ENCODE peak calls at places on chromosomes 1 and 21, in four cellular contexts. H is PC-3, O is GM23248, T is K562. Z is an unnamed sample.

GRCh38 chr21:25827513-25827912 is 92.7 kb downstream of the GABPA start:
- DNase-seq in H (no peak), O (no peak), T (no peak), Z (no peak)

GRCh38 chr1:54610601-54611580 is 12.4 kb downstream of the FAM151A start:
- DNase-seq in H (no peak), O (no peak), T (no peak), Z (no peak)

GRCh38 chr1:205581321-205581980 is 50.4 kb downstream of the ELK4 start:
- DNase-seq in H (no peak), O (no peak), T (no peak), Z (no peak)

GRCh38 chr21:42644223-42645208 is 8.9 kb upstream of the PDE9A start:
- DNase-seq in H (no peak), O (peak; percentile 52), T (no peak), Z (no peak)

GRCh38 chr1:246497331-246497915 is 9.7 kb downstream of the SMYD3 start:
- DNase-seq in H (peak; percentile 92), O (peak; percentile 79), T (peak; percentile 84), Z (peak; percentile 85)

GRCh38 chr1:110062612-110063011 is 7.9 kb downstream of the ALX3 start:
- DNase-seq in H (no peak), O (no peak), T (no peak), Z (no peak)

GRCh38 chr21:29181799-29182470 is 51.5 kb downstream of the MAP3K7CL start:
- DNase-seq in H (peak; percentile 75), O (peak; percentile 91), T (peak; percentile 41), Z (peak; percentile 30)

GRCh38 chr1:78231894-78232293 is 186.1 kb downstream of the GIPC2 start:
- DNase-seq in H (no peak), O (no peak), T (no peak), Z (no peak)

GRCh38 chr1:221157026-221157761 is 278.0 kb downstream of the HLX start:
- DNase-seq in H (no peak), O (no peak), T (no peak), Z (no peak)

GRCh38 chr1:201096977-201097856 is 15.0 kb downstream of the CACNA1S start:
- DNase-seq in H (no peak), O (no peak), T (no peak), Z (no peak)

GRCh38 chr1:71522721-71523120 is 441.9 kb upstream of the ZRANB2 start:
- DNase-seq in H (peak; percentile 4), O (peak; percentile 2), T (no peak), Z (no peak)

GRCh38 chr1:208256091-208256490 is 11.9 kb upstream of the PLXNA2 start:
- DNase-seq in H (no peak), O (no peak), T (no peak), Z (no peak)

GRCh38 chr1:204102029-204102611 is 29.2 kb downstream of the SOX13 start:
- DNase-seq in H (no peak), O (no peak), T (peak; percentile 15), Z (no peak)

GRCh38 chr1:32404956-32405355 is 10.7 kb upstream of the BSDC1 start:
- DNase-seq in H (no peak), O (peak; percentile 5), T (no peak), Z (no peak)

GRCh38 chr1:41492341-41492848 is 7.9 kb upstream of the EDN2 start:
- DNase-seq in H (peak; percentile 53), O (peak; percentile 34), T (peak; percentile 77), Z (peak; percentile 48)

GRCh38 chr1:183063349-183063748 is 40.1 kb downstream of the LAMC1 start:
- DNase-seq in H (no peak), O (no peak), T (no peak), Z (peak; percentile 55)

GRCh38 chr21:41488080-41488479 is 19.9 kb downstream of the TMPRSS2 start:
- DNase-seq in H (peak; percentile 35), O (no peak), T (no peak), Z (no peak)

GRCh38 chr1:195851016-195851591 is 757.1 kb downstream of the KCNT2 start:
- DNase-seq in H (peak; percentile 32), O (no peak), T (no peak), Z (no peak)

GRCh38 chr1:109112056-109112651 is 1.8 kb upstream of the ELAPOR1 start:
- DNase-seq in H (peak; percentile 41), O (peak; percentile 73), T (peak; percentile 76), Z (peak; percentile 17)

GRCh38 chr1:173454966-173455524 is 22.1 kb upstream of the PRDX6 start:
- DNase-seq in H (no peak), O (no peak), T (no peak), Z (no peak)

GRCh38 chr1:50163674-50164073 is 55.0 kb downstream of the ELAVL4 start:
- DNase-seq in H (no peak), O (no peak), T (no peak), Z (no peak)

GRCh38 chr1:10624256-10625050 is 149.7 kb downstream of the PEX14 start:
- DNase-seq in H (no peak), O (no peak), T (no peak), Z (no peak)

GRCh38 chr1:6185635-6186382 is 5.7 kb upstream of the CHD5 start:
- DNase-seq in H (peak; percentile 66), O (peak; percentile 62), T (peak; percentile 74), Z (no peak)

GRCh38 chr1:63914706-63915105 is 140.9 kb downstream of the ROR1 start:
- DNase-seq in H (no peak), O (no peak), T (no peak), Z (no peak)

GRCh38 chr1:100187912-100188311 is 9.9 kb upstream of the LRRC39 start:
- DNase-seq in H (no peak), O (peak; percentile 44), T (no peak), Z (no peak)

GRCh38 chr1:96633695-96634094 is 87.9 kb upstream of the PTBP2 start:
- DNase-seq in H (peak; percentile 11), O (no peak), T (no peak), Z (no peak)

GRCh38 chr1:192633533-192634258 is 2.3 kb upstream of the RGS13 start:
- DNase-seq in H (no peak), O (no peak), T (no peak), Z (no peak)

GRCh38 chr1:60103186-60103585 is 29.6 kb upstream of the C1orf87 start:
- DNase-seq in H (no peak), O (no peak), T (no peak), Z (no peak)

GRCh38 chr1:243495442-243496172 is 239.8 kb downstream of the SDCCAG8 start:
- DNase-seq in H (no peak), O (peak; percentile 80), T (no peak), Z (no peak)

GRCh38 chr1:108897865-108898720 is 21.3 kb downstream of the GPSM2 start:
- DNase-seq in H (peak; percentile 80), O (peak; percentile 79), T (peak; percentile 72), Z (peak; percentile 52)

GRCh38 chr1:220734571-220735326 is 13.4 kb upstream of the MTARC2 start:
- DNase-seq in H (peak; percentile 93), O (peak; percentile 72), T (no peak), Z (no peak)

GRCh38 chr1:230282157-230282556 is 144.0 kb downstream of the PGBD5 start:
- DNase-seq in H (no peak), O (no peak), T (peak; percentile 12), Z (no peak)

GRCh38 chr1:11761988-11762406 is at the start of gene C1orf167:
- DNase-seq in H (no peak), O (no peak), T (peak; percentile 80), Z (no peak)

GRCh38 chr1:228510101-228510850 is 23.1 kb downstream of the RNF187 start:
- DNase-seq in H (peak; percentile 20), O (no peak), T (no peak), Z (no peak)

GRCh38 chr1:216809649-216810048 is 86.4 kb upstream of the ESRRG start:
- DNase-seq in H (no peak), O (no peak), T (no peak), Z (no peak)

GRCh38 chr1:216804107-216804506 is 80.9 kb upstream of the ESRRG start:
- DNase-seq in H (no peak), O (no peak), T (no peak), Z (no peak)

GRCh38 chr1:216807696-216808095 is 84.5 kb upstream of the ESRRG start:
- DNase-seq in H (no peak), O (peak; percentile 0), T (no peak), Z (no peak)

DNA sequence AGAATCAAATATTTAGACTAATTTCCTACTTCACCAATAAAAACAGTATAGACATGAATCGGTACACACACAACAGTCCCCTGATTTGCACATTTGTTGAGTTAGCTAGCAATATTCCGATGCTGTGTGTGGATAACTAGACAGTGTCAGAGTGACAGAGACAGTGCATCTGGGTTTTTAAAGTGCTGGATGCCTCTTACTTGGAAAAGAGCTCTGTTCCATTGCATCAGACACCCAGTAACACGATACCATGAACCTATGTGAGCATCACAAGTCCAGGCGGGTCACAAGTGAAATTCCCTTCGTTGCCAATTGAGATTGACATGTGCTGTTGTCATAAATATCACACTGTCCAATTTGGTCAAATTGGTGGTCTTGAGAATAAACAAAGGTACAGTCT is 82.0 kb upstream of the ESRRG start:
- DNase-seq in H (no peak), O (no peak), T (no peak), Z (no peak)
- H2AFZ ChIP-seq in H (no peak overlapping the region), O (no peak overlapping the region), T (no peak overlapping the region), Z (no peak overlapping the region)

GRCh38 chr1:223364685-223365382 is 858 bp upstream of the SUSD4 start:
- DNase-seq in H (no peak), O (no peak), T (peak; percentile 46), Z (peak; percentile 34)
- TF ChIP-seq EZH2 in H (peak; percentile 80), O (peak; percentile 84), T (no peak), Z (no peak)

DNA sequence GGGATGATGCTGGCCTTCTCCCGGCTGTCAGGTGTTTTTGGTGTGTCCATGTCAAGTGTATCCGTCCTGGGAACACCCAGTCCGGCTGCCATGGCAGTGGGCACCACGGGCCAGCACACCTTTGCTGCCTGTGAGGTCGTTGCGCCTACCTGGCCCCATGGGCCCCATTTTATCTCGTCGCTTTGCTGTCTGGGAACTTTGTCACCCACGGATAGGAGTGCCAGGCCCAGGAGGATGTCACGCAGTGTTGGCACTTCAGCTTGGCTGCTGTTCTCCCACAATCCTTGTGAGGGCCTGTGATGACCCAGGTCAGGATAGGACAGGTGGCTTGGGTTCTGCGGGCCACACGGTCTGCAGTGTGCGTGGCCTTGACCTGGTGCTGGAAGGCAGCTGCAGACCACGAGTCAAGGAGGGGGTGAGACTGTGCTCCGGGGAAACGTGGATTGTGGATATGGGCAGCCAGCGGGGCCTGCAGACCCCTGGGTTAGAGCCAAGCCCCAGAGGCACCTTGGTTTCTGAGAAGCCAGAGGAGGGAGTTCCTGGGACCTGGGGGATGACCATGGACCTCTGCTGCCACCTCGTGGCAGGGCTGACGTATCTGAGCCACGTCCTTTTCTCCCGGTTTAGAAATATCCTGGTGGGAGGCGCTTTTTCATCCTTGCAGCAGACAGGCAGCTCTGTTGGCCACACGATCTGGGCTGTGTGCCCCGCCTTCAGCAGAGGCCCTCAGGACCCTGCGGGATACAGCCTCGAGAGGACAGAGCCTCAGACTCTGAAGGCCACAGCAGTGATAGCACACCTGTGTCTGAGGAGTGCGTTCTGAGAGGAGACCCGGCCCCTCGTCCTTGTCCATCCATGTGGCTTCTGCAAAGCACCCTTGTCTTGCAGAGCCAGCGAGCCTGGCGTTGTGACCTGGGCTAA is 161.1 kb upstream of the COL6A1 start:
- DNase-seq in H (peak; percentile 95), O (peak; percentile 90), T (peak; percentile 91), Z (peak; percentile 85)
- H2AFZ ChIP-seq in H (peak overlapping the region; percentile 52), O (no peak overlapping the region), T (peak overlapping the region; percentile 8), Z (no peak overlapping the region)

GRCh38 chr1:87450615-87451209 is 122.0 kb downstream of the LMO4 start:
- DNase-seq in H (peak; percentile 29), O (no peak), T (peak; percentile 65), Z (peak; percentile 78)
- TF ChIP-seq EZH2 in H (no peak), O (no peak), T (no peak), Z (no peak)

Z was measured in MM.1S.